ENCODE peak calls at places on chromosomes 16 and 17, in six cellular contexts. T is uterus, O is SK-N-SH, V is IMR-90, S is AG10803, R is A549. K is an unnamed sample.

GRCh38 chr16:3782566-3782965 is 65.2 kb upstream of the TRAP1 start:
- DNase-seq in T (no peak), O (no peak), V (no peak), S (no peak), R (no peak), K (no peak)

GRCh38 chr17:55410722-55411462 is 10.7 kb downstream of the MMD start:
- DNase-seq in T (no peak), O (peak; percentile 53), V (no peak), S (peak; percentile 42), R (no peak), K (no peak)

GRCh38 chr17:45132569-45133463 is 501 bp upstream of the PLCD3 start:
- DNase-seq in T (peak; percentile 81), O (peak; percentile 95), V (peak; percentile 70), S (peak; percentile 77), R (peak; percentile 98), K (peak; percentile 46)

GRCh38 chr17:65346166-65346565 is 209.0 kb downstream of the RGS9 start:
- DNase-seq in T (no peak), O (no peak), V (no peak), S (no peak), R (no peak), K (no peak)

GRCh38 chr17:57892820-57893595 is 43.2 kb upstream of the MRPS23 start:
- DNase-seq in T (peak; percentile 90), O (no peak), V (peak; percentile 98), S (peak; percentile 100), R (peak; percentile 90), K (peak; percentile 89)

GRCh38 chr16:57307365-57307764 is 22.9 kb upstream of the PLLP start:
- DNase-seq in T (no peak), O (no peak), V (no peak), S (no peak), R (no peak), K (no peak)

GRCh38 chr17:75191584-75191983 is 8.8 kb upstream of the SUMO2 start:
- DNase-seq in T (no peak), O (no peak), V (peak; percentile 59), S (peak; percentile 25), R (no peak), K (no peak)

GRCh38 chr17:16440814-16441629 is 25.7 kb downstream of the TRPV2 start:
- DNase-seq in T (no peak), O (no peak), V (no peak), S (peak; percentile 74), R (no peak), K (no peak)

GRCh38 chr17:48542114-48542955 is 2.6 kb downstream of the HOXB2 start:
- DNase-seq in T (no peak), O (no peak), V (peak; percentile 34), S (no peak), R (no peak), K (no peak)

GRCh38 chr16:49491736-49492089 is 118.1 kb downstream of the C16orf78 start:
- DNase-seq in T (peak; percentile 34), O (no peak), V (no peak), S (no peak), R (peak; percentile 10), K (no peak)

GRCh38 chr17:46977348-46977747 is 1.7 kb downstream of the RPRML start:
- DNase-seq in T (no peak), O (peak; percentile 51), V (peak; percentile 18), S (no peak), R (peak; percentile 73), K (no peak)

GRCh38 chr16:71537643-71538042 is 11.4 kb downstream of the CHST4 start:
- DNase-seq in T (no peak), O (peak; percentile 36), V (peak; percentile 41), S (peak; percentile 39), R (peak; percentile 63), K (peak; percentile 2)

GRCh38 chr17:9071016-9071415 is 49.7 kb downstream of the NTN1 start:
- DNase-seq in T (no peak), O (no peak), V (no peak), S (no peak), R (no peak), K (no peak)

GRCh38 chr17:9071921-9072503 is 50.7 kb downstream of the NTN1 start:
- DNase-seq in T (no peak), O (no peak), V (no peak), S (peak; percentile 11), R (no peak), K (no peak)

GRCh38 chr17:9074106-9074505 is 52.8 kb downstream of the NTN1 start:
- DNase-seq in T (no peak), O (no peak), V (no peak), S (peak; percentile 20), R (no peak), K (no peak)

DNA sequence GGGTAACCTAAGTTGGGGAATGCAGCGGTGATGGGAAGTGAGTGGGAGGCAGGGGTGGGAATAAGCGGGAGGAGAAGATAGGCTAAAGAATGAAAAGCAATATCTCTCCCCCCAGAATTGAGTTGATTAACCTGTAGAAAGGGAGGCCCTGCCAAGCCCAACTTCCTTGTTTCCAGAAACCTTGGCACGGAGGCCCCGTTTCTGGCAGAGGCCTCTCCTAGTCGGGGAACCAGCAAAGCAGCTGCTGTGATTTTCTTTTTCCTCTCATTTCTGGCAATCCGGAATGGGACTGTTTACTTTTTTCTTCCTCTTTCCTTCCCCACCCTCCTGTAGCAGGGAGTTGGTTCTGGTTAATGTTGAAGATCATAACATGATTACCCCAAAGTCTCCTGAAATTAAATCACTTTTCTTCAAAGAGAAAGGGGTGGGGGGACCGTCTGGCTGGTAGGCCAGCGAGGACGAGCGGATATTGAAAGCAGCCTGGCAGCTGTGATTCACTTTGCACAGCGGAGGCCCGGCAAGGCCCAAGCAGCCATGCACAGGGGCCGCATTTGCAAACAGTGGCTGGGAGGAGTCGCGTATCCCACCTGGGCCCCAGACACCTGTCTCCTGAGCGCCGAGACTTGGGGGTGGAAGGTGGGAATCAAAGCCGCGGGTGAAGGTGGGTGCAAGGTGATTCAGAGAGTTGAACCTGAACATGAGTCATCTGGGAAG is 51.5 kb downstream of the NTN1 start:
- DNase-seq in T (peak; percentile 59), O (no peak), V (no peak), S (peak; percentile 21), R (no peak), K (no peak)
- H3K4me3 ChIP-seq in T (no peak overlapping the region), O (no peak overlapping the region), V (no peak overlapping the region), S (no peak overlapping the region), R (no peak overlapping the region), K (no peak overlapping the region)

DNA sequence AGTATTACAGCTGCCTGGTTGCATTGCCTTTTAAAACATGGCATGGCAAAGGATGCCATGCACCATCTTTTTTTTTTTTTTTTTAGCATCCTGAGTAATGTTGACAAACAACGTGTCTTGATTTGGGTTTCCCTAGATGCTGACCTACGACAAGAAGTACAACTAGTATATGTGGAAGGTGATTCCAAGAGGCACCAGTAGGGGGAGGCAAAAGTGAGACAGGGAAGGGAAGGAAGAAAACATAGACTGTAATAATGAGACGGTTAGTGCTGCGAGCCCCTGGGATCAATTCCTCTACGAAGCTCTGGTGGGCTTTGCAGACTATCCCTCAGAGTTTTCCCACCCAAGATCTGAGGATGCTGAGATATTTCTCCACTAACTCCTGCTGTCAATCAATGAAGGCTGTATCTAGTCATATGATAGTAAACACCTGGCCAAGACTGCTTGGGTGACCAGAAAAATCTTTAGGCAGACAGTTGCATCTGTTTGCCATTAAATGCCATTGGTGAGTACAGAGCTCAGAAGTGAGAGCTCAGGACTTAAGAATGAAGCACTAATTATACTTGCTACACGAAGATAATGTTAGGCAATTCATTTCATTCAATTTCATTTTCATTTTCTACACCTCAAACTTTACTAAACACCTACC is 458.6 kb upstream of the GOT2 start:
- DNase-seq in T (no peak), O (peak; percentile 33), V (peak; percentile 11), S (peak; percentile 6), R (no peak), K (no peak)
- TF ChIP-seq CTCF in T (no peak), O (peak; percentile 31), V (peak; percentile 41), S (peak; percentile 52), R (peak; percentile 22), K (peak; percentile 67)

GRCh38 chr16:13909872-13910303 is 10.1 kb upstream of the ERCC4 start:
- DNase-seq in T (peak; percentile 34), O (no peak), V (peak; percentile 75), S (peak; percentile 86), R (no peak), K (peak; percentile 11)
- H3K4me3 ChIP-seq in T (no peak overlapping the region), O (no peak overlapping the region), V (no peak overlapping the region), S (no peak overlapping the region), R (no peak overlapping the region), K (no peak overlapping the region)

GRCh38 chr17:4316648-4317047 is 49.8 kb downstream of the UBE2G1 start:
- DNase-seq in T (no peak), O (no peak), V (no peak), S (no peak), R (no peak), K (no peak)
- TF ChIP-seq CTCF in T (no peak), O (no peak), V (no peak), S (no peak), R (no peak), K (no peak)

GRCh38 chr17:42112552-42113176 is at the start of gene DHX58:
- DNase-seq in T (peak; percentile 77), O (no peak), V (peak; percentile 80), S (peak; percentile 84), R (peak; percentile 54), K (peak; percentile 66)
- H3K4me3 ChIP-seq in T (peak within 1 kb of the TSS; percentile 42), O (no peak within 1 kb of the TSS), V (peak within 1 kb of the TSS; percentile 37), S (peak within 1 kb of the TSS; percentile 75), R (no peak within 1 kb of the TSS), K (peak within 1 kb of the TSS; percentile 30)

DNA sequence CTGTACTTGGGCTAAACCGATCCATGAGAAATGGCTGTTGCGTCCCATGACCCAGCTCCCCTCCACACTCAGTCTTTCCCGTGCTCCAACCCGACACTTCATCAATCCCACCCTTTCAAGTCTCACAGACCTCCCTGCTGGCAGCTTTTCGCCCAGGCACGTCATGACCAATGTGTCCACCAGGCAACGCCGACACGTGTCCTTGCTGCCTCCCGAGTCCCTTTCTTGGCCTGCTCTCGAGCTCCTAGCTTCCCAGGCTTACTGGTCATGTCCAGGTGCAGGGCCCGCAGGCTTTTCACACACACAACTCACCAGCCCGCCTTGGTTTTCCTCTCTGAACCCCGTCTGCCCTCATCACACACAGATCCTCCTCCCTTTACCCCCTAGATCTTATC is 12.2 kb downstream of the MNT start:
- DNase-seq in T (no peak), O (peak; percentile 38), V (no peak), S (no peak), R (no peak), K (no peak)
- TF ChIP-seq CTCF in T (no peak), O (no peak), V (no peak), S (no peak), R (no peak), K (no peak)

DNA sequence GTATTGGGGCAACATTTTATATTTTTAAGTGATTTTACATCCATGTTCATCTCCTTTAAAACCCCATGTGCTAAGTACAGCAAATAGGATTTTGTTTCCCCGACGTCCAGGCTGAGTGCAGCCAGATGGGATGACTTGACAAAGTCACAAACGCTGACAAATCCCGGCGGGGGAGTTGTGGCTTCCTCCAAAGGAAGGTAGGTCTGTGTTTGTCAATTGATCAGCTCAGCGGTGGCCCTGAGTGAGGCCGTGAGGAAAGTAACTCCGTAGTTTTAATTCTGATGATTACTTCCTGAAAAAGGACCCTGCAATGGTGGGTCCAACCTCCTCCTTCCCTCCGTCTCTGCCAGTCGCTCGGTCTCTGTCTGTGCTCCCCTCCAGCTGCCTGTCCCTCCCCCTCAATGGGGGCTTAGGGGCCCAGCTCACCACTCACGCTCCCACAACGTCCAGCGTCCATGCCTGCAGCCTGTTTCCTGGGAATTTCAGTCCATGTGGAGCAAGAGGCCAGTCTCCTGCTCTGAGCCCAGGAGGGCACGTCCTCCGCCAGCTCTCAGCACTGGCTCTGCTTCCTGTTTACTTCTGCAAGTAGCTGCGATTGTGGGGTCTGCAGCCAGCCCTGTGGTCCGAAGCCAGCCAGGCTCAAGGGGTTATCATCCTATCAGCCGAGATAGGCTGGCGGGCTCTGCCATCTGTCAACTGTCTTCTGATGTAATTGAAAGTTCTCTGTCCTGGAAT is 209.4 kb upstream of the FOXF1 start:
- DNase-seq in T (no peak), O (no peak), V (peak; percentile 85), S (peak; percentile 22), R (no peak), K (no peak)
- H3K4me3 ChIP-seq in T (no peak overlapping the region), O (no peak overlapping the region), V (peak overlapping the region; percentile 21), S (no peak overlapping the region), R (no peak overlapping the region), K (no peak overlapping the region)

GRCh38 chr17:8080208-8080798 is 7.2 kb downstream of the ALOX12B start:
- DNase-seq in T (no peak), O (no peak), V (no peak), S (no peak), R (no peak), K (no peak)
- TF ChIP-seq CTCF in T (no peak), O (no peak), V (no peak), S (no peak), R (no peak), K (no peak)

K was measured in retinal pigment epithelial cell.